ENCODE peak calls at places on chromosome 12, in nine cellular contexts. One of them, this sample, is unnamed.

GRCh38 chr12:3014641-3015040 is 55.4 kb downstream of the TEAD4 start:
- DNase-seq in CD8-positive, alpha-beta T cell: no peak
- DNase-seq in HCT116: no peak
- DNase-seq in mammary epithelial cell: no peak
- DNase-seq in GM13977: no peak
- DNase-seq in adrenal gland: peak; percentile 26
- DNase-seq in brain microvascular endothelial cell: peak; percentile 37
- DNase-seq in MM.1S: no peak
- DNase-seq in A549: no peak
- DNase-seq in this sample: no peak

GRCh38 chr12:133023566-133023965 is 13.7 kb upstream of the ZNF84 start:
- DNase-seq in CD8-positive, alpha-beta T cell: no peak
- DNase-seq in MM.1S: no peak
- DNase-seq in brain microvascular endothelial cell: peak; percentile 7
- DNase-seq in HCT116: no peak
- DNase-seq in adrenal gland: no peak
- DNase-seq in mammary epithelial cell: peak; percentile 25
- DNase-seq in A549: no peak
- DNase-seq in GM13977: no peak
- DNase-seq in this sample: no peak

GRCh38 chr12:39503445-39503844 is 60.5 kb upstream of the KIF21A start:
- DNase-seq in GM13977: no peak
- DNase-seq in mammary epithelial cell: peak; percentile 68
- DNase-seq in A549: peak; percentile 38
- DNase-seq in MM.1S: no peak
- DNase-seq in adrenal gland: no peak
- DNase-seq in HCT116: peak; percentile 21
- DNase-seq in brain microvascular endothelial cell: peak; percentile 2
- DNase-seq in CD8-positive, alpha-beta T cell: no peak
- DNase-seq in this sample: no peak

GRCh38 chr12:110896559-110896958 is 23.8 kb downstream of the MYL2 start:
- DNase-seq in adrenal gland: no peak
- DNase-seq in mammary epithelial cell: peak; percentile 98
- DNase-seq in GM13977: no peak
- DNase-seq in CD8-positive, alpha-beta T cell: no peak
- DNase-seq in brain microvascular endothelial cell: no peak
- DNase-seq in A549: no peak
- DNase-seq in HCT116: no peak
- DNase-seq in MM.1S: no peak
- DNase-seq in this sample: no peak

GRCh38 chr12:65204886-65205525 is 35.6 kb downstream of the LEMD3 start:
- DNase-seq in brain microvascular endothelial cell: no peak
- DNase-seq in CD8-positive, alpha-beta T cell: no peak
- DNase-seq in GM13977: no peak
- DNase-seq in MM.1S: no peak
- DNase-seq in adrenal gland: no peak
- DNase-seq in A549: no peak
- DNase-seq in mammary epithelial cell: no peak
- DNase-seq in HCT116: no peak
- DNase-seq in this sample: no peak

GRCh38 chr12:46702581-46703344 is 123.0 kb downstream of the SLC38A4 start:
- DNase-seq in HCT116: no peak
- DNase-seq in GM13977: no peak
- DNase-seq in MM.1S: no peak
- DNase-seq in mammary epithelial cell: peak; percentile 99
- DNase-seq in CD8-positive, alpha-beta T cell: no peak
- DNase-seq in brain microvascular endothelial cell: no peak
- DNase-seq in A549: no peak
- DNase-seq in adrenal gland: no peak
- DNase-seq in this sample: no peak

GRCh38 chr12:39685854-39686608 is 66.4 kb upstream of the ABCD2 start:
- DNase-seq in MM.1S: no peak
- DNase-seq in GM13977: no peak
- DNase-seq in brain microvascular endothelial cell: no peak
- DNase-seq in adrenal gland: no peak
- DNase-seq in A549: no peak
- DNase-seq in mammary epithelial cell: no peak
- DNase-seq in HCT116: no peak
- DNase-seq in CD8-positive, alpha-beta T cell: no peak
- DNase-seq in this sample: no peak

GRCh38 chr12:116402163-116402939 is 124.9 kb upstream of the MED13L start:
- DNase-seq in A549: no peak
- DNase-seq in brain microvascular endothelial cell: no peak
- DNase-seq in GM13977: no peak
- DNase-seq in MM.1S: no peak
- DNase-seq in HCT116: no peak
- DNase-seq in CD8-positive, alpha-beta T cell: no peak
- DNase-seq in mammary epithelial cell: peak; percentile 60
- DNase-seq in adrenal gland: no peak
- DNase-seq in this sample: no peak

GRCh38 chr12:32450768-32451167 is 51.4 kb downstream of the FGD4 start:
- DNase-seq in adrenal gland: no peak
- DNase-seq in CD8-positive, alpha-beta T cell: no peak
- DNase-seq in HCT116: no peak
- DNase-seq in A549: no peak
- DNase-seq in mammary epithelial cell: no peak
- DNase-seq in MM.1S: no peak
- DNase-seq in brain microvascular endothelial cell: no peak
- DNase-seq in GM13977: no peak
- DNase-seq in this sample: no peak

GRCh38 chr12:109389146-109389545 is 41.4 kb downstream of the MYO1H start:
- DNase-seq in mammary epithelial cell: no peak
- DNase-seq in brain microvascular endothelial cell: no peak
- DNase-seq in HCT116: no peak
- DNase-seq in adrenal gland: no peak
- DNase-seq in CD8-positive, alpha-beta T cell: no peak
- DNase-seq in MM.1S: peak; percentile 32
- DNase-seq in GM13977: no peak
- DNase-seq in A549: peak; percentile 20
- DNase-seq in this sample: no peak

GRCh38 chr12:109386079-109386473 is 38.4 kb downstream of the MYO1H start:
- DNase-seq in HCT116: no peak
- DNase-seq in CD8-positive, alpha-beta T cell: no peak
- DNase-seq in mammary epithelial cell: no peak
- DNase-seq in MM.1S: no peak
- DNase-seq in adrenal gland: no peak
- DNase-seq in A549: no peak
- DNase-seq in GM13977: no peak
- DNase-seq in brain microvascular endothelial cell: no peak
- DNase-seq in this sample: no peak

GRCh38 chr12:109385339-109386078 is 37.8 kb downstream of the MYO1H start:
- DNase-seq in HCT116: peak; percentile 51
- DNase-seq in brain microvascular endothelial cell: peak; percentile 11
- DNase-seq in GM13977: peak; percentile 37
- DNase-seq in CD8-positive, alpha-beta T cell: no peak
- DNase-seq in MM.1S: peak; percentile 46
- DNase-seq in adrenal gland: no peak
- DNase-seq in mammary epithelial cell: peak; percentile 55
- DNase-seq in A549: peak; percentile 51
- DNase-seq in this sample: no peak

GRCh38 chr12:109388167-109388563 is 40.5 kb downstream of the MYO1H start:
- DNase-seq in GM13977: no peak
- DNase-seq in mammary epithelial cell: no peak
- DNase-seq in CD8-positive, alpha-beta T cell: no peak
- DNase-seq in brain microvascular endothelial cell: no peak
- DNase-seq in MM.1S: no peak
- DNase-seq in HCT116: no peak
- DNase-seq in adrenal gland: no peak
- DNase-seq in A549: no peak
- DNase-seq in this sample: no peak

GRCh38 chr12:109387425-109388166 is 39.9 kb downstream of the MYO1H start:
- DNase-seq in HCT116: peak; percentile 44
- DNase-seq in MM.1S: peak; percentile 72
- DNase-seq in adrenal gland: no peak
- DNase-seq in GM13977: no peak
- DNase-seq in A549: peak; percentile 43
- DNase-seq in brain microvascular endothelial cell: no peak
- DNase-seq in mammary epithelial cell: peak; percentile 3
- DNase-seq in CD8-positive, alpha-beta T cell: no peak
- DNase-seq in this sample: no peak
- TF ChIP-seq CTCF in HCT116: peak; percentile 67
- TF ChIP-seq CTCF in MM.1S: peak; percentile 83
- TF ChIP-seq CTCF in adrenal gland: peak; percentile 26
- TF ChIP-seq CTCF in GM13977: peak; percentile 46
- TF ChIP-seq CTCF in A549: peak; percentile 57
- TF ChIP-seq CTCF in brain microvascular endothelial cell: peak; percentile 56
- TF ChIP-seq CTCF in mammary epithelial cell: peak; percentile 40
- TF ChIP-seq CTCF in CD8-positive, alpha-beta T cell: no peak
- TF ChIP-seq CTCF in this sample: peak; percentile 56

DNA sequence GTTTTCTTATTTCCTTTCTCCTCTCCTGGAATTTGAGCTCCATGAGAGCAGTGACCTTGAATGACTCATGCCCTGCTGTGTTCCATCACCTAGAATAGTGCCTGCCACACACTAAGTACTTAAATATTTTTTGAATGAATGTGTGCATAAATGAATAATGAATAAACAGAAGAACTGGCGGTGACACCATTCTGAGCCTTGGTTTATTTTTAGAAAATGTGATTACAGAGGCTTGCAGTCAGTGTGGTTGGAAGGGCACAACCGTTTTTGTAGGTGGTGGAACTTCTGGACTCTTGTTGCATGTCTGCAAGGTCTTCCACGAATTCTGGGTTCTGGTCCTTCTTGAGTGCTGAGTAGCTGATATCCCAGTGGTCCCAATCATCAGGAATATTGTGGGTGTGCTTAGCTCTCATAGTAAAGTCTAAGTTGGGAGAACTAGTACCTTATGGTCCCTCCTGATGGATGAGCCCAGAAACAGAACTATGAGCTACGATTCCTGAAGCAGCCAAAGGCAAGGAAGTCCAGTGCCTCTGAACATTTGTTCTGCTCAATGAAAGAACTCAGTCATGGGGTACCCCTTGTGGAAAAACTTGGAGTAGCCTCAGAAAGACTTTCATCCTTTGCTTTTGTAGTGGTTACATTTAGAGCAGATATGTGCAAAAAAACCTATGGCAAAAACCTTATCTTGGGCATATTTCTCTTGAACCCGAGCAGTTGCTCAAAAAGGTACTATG is 28.8 kb upstream of the BHLHE41 start:
- DNase-seq in HCT116: peak; percentile 83
- DNase-seq in brain microvascular endothelial cell: peak; percentile 96
- DNase-seq in adrenal gland: peak; percentile 73
- DNase-seq in MM.1S: peak; percentile 29
- DNase-seq in mammary epithelial cell: peak; percentile 89
- DNase-seq in A549: peak; percentile 55
- DNase-seq in CD8-positive, alpha-beta T cell: no peak
- DNase-seq in GM13977: no peak
- DNase-seq in this sample: no peak
- TF ChIP-seq CTCF in HCT116: peak; percentile 10
- TF ChIP-seq CTCF in brain microvascular endothelial cell: peak; percentile 37
- TF ChIP-seq CTCF in adrenal gland: no peak
- TF ChIP-seq CTCF in MM.1S: peak; percentile 21
- TF ChIP-seq CTCF in mammary epithelial cell: peak; percentile 26
- TF ChIP-seq CTCF in A549: no peak
- TF ChIP-seq CTCF in CD8-positive, alpha-beta T cell: no peak
- TF ChIP-seq CTCF in GM13977: no peak
- TF ChIP-seq CTCF in this sample: peak; percentile 7

GRCh38 chr12:30754750-30755394 is at the start of gene CAPRIN2:
- DNase-seq in HCT116: peak; percentile 89
- DNase-seq in GM13977: peak; percentile 94
- DNase-seq in A549: peak; percentile 87
- DNase-seq in mammary epithelial cell: peak; percentile 96
- DNase-seq in CD8-positive, alpha-beta T cell: peak; percentile 91
- DNase-seq in brain microvascular endothelial cell: peak; percentile 93
- DNase-seq in MM.1S: peak; percentile 98
- DNase-seq in adrenal gland: peak; percentile 95
- DNase-seq in this sample: peak; percentile 80
- TF ChIP-seq CTCF in HCT116: peak; percentile 32
- TF ChIP-seq CTCF in GM13977: peak; percentile 45
- TF ChIP-seq CTCF in A549: peak; percentile 43
- TF ChIP-seq CTCF in mammary epithelial cell: peak; percentile 53
- TF ChIP-seq CTCF in CD8-positive, alpha-beta T cell: no peak
- TF ChIP-seq CTCF in brain microvascular endothelial cell: peak; percentile 30
- TF ChIP-seq CTCF in MM.1S: peak; percentile 24
- TF ChIP-seq CTCF in adrenal gland: peak; percentile 25
- TF ChIP-seq CTCF in this sample: no peak

GRCh38 chr12:50052544-50052943 is 4.9 kb upstream of the ASIC1 start:
- DNase-seq in CD8-positive, alpha-beta T cell: no peak
- DNase-seq in adrenal gland: no peak
- DNase-seq in brain microvascular endothelial cell: no peak
- DNase-seq in GM13977: no peak
- DNase-seq in A549: no peak
- DNase-seq in MM.1S: no peak
- DNase-seq in mammary epithelial cell: no peak
- DNase-seq in HCT116: no peak
- DNase-seq in this sample: no peak

GRCh38 chr12:50049254-50050118 is 7.9 kb upstream of the ASIC1 start:
- DNase-seq in HCT116: no peak
- DNase-seq in CD8-positive, alpha-beta T cell: no peak
- DNase-seq in brain microvascular endothelial cell: no peak
- DNase-seq in GM13977: no peak
- DNase-seq in MM.1S: no peak
- DNase-seq in adrenal gland: no peak
- DNase-seq in mammary epithelial cell: no peak
- DNase-seq in A549: no peak
- DNase-seq in this sample: no peak

GRCh38 chr12:50050119-50050385 is 7.3 kb upstream of the ASIC1 start:
- DNase-seq in MM.1S: no peak
- DNase-seq in HCT116: no peak
- DNase-seq in GM13977: no peak
- DNase-seq in mammary epithelial cell: no peak
- DNase-seq in brain microvascular endothelial cell: no peak
- DNase-seq in adrenal gland: no peak
- DNase-seq in CD8-positive, alpha-beta T cell: no peak
- DNase-seq in A549: no peak
- DNase-seq in this sample: no peak

GRCh38 chr12:50052964-50053363 is 4.4 kb upstream of the ASIC1 start:
- DNase-seq in adrenal gland: no peak
- DNase-seq in MM.1S: no peak
- DNase-seq in CD8-positive, alpha-beta T cell: no peak
- DNase-seq in A549: no peak
- DNase-seq in mammary epithelial cell: no peak
- DNase-seq in HCT116: no peak
- DNase-seq in GM13977: no peak
- DNase-seq in brain microvascular endothelial cell: no peak
- DNase-seq in this sample: no peak

DNA sequence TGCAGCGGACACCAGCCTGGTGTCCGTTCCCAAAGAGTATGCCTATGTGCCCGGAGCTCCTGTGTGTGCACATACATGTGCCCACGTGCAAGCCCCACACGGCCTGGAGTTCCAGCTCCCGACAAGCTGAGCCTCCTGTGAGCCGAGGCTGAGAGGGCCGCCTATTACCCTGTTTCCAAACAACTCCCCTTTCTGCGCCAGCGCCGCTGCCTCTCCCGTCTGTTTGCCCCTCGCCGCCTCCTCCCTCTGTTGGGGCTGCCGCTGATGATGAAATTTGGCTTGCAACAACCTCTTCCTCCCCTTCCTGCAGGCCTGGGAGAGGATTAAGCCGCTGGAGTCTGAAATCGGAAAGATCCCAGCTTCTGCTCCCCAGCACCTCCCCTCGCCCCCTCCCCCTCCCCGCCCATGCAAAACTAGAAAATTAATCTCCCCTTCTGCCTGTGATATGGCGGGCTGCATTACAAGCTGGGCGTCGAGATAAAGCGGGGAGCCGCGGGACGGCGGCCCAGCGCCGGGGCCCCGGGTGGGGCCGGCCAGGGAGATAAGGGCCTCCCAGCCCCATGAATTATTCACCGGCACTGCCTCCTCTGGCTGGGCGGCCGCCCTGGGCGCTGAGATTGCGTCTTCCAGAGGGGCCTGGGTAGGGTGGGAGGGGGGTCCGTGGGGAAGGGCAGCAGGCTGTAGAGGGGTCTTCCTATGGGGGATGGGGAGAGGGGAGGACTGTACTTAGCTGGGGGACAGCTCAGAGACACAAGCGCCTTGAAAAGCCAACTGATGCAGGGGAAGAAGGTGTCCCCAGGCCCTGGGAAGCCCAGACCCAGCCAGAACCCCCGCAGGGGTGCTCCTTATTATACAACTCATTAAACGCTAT is 6.8 kb upstream of the ASIC1 start:
- DNase-seq in A549: no peak
- DNase-seq in MM.1S: no peak
- DNase-seq in GM13977: no peak
- DNase-seq in adrenal gland: peak; percentile 39
- DNase-seq in mammary epithelial cell: no peak
- DNase-seq in brain microvascular endothelial cell: no peak
- DNase-seq in HCT116: no peak
- DNase-seq in CD8-positive, alpha-beta T cell: no peak
- DNase-seq in this sample: no peak
- TF ChIP-seq CTCF in A549: no peak
- TF ChIP-seq CTCF in MM.1S: no peak
- TF ChIP-seq CTCF in GM13977: no peak
- TF ChIP-seq CTCF in adrenal gland: no peak
- TF ChIP-seq CTCF in mammary epithelial cell: no peak
- TF ChIP-seq CTCF in brain microvascular endothelial cell: no peak
- TF ChIP-seq CTCF in HCT116: no peak
- TF ChIP-seq CTCF in CD8-positive, alpha-beta T cell: no peak
- TF ChIP-seq CTCF in this sample: no peak